ENCODE peak calls at places on chromosomes 2 and 18, in five cellular contexts. W is upper lobe of right lung, H is EL, F is AG08395, Q is HFF-Myc. L is an unnamed sample.
A peak's percentile ranks its signal among the peaks of the same experiment; 100 is the strongest.

GRCh38 chr2:22692751-22693150 is 692.2 kb upstream of the KLHL29 start:
- DNase-seq in W (no peak), H (no peak), F (no peak), Q (no peak), L (no peak)

GRCh38 chr2:112706170-112706664 is 14.6 kb upstream of the NT5DC4 start:
- DNase-seq in W (no peak), H (peak; percentile 71), F (no peak), Q (no peak), L (no peak)

GRCh38 chr2:141863964-141864363 is 266.9 kb downstream of the LRP1B start:
- DNase-seq in W (no peak), H (no peak), F (no peak), Q (no peak), L (no peak)

GRCh38 chr2:197189770-197190434 is 120.7 kb downstream of the ANKRD44 start:
- DNase-seq in W (no peak), H (no peak), F (no peak), Q (no peak), L (no peak)

GRCh38 chr2:121532894-121533293 is 2.2 kb downstream of the RNU4ATAC start:
- DNase-seq in W (no peak), H (no peak), F (no peak), Q (no peak), L (no peak)

GRCh38 chr2:224217962-224218347 is 178.9 kb upstream of the SERPINE2 start:
- DNase-seq in W (no peak), H (peak; percentile 59), F (peak; percentile 28), Q (no peak), L (peak; percentile 19)

GRCh38 chr2:68253211-68254068 is 1.1 kb upstream of the PPP3R1 start:
- DNase-seq in W (no peak), H (peak; percentile 28), F (no peak), Q (no peak), L (no peak)

GRCh38 chr2:67289921-67290371 is 107.2 kb upstream of the ETAA1 start:
- DNase-seq in W (no peak), H (peak; percentile 82), F (no peak), Q (peak; percentile 22), L (no peak)

GRCh38 chr2:64500549-64500948 is 23.6 kb upstream of the AFTPH start:
- DNase-seq in W (no peak), H (no peak), F (no peak), Q (no peak), L (no peak)

GRCh38 chr2:16495812-16496211 is 169.8 kb downstream of the CYRIA start:
- DNase-seq in W (no peak), H (no peak), F (no peak), Q (no peak), L (no peak)

GRCh38 chr18:33424266-33424946 is 16.1 kb downstream of the CCDC178 start:
- DNase-seq in W (no peak), H (no peak), F (no peak), Q (no peak), L (no peak)